ENCODE peak calls at places on chromosomes 3 and 15, in seven cellular contexts. J is AG04450; S is body of pancreas; Z is Panc1; G is dorsolateral prefrontal cortex; C is foreskin keratinocyte; U is effector memory CD4-positive, alpha-beta T cell. K is an unnamed sample.

GRCh38 chr3:106963446-106963845 is 413.8 kb upstream of the CCDC54 start:
- DNase-seq in J (no peak), S (no peak), Z (no peak), G (no peak), C (no peak), U (no peak), K (no peak)

GRCh38 chr3:174907027-174907426 is 47.9 kb downstream of the NAALADL2 start:
- DNase-seq in J (no peak), S (no peak), Z (no peak), G (no peak), C (peak), U (no peak), K (no peak)

GRCh38 chr15:81292516-81293001 is 31.4 kb downstream of the STARD5 start:
- DNase-seq in J (no peak), S (no peak), Z (no peak), G (no peak), C (no peak), U (peak), K (no peak)

GRCh38 chr15:95176794-95177577 is 945.6 kb downstream of the MCTP2 start:
- DNase-seq in J (no peak), S (no peak), Z (no peak), G (no peak), C (no peak), U (no peak), K (no peak)

GRCh38 chr15:83813697-83814096 is 159.8 kb downstream of the ADAMTSL3 start:
- DNase-seq in J (no peak), S (no peak), Z (no peak), G (no peak), C (no peak), U (no peak), K (no peak)

GRCh38 chr15:49644364-49644794 is 23.5 kb downstream of the DTWD1 start:
- DNase-seq in J (no peak), S (no peak), Z (no peak), G (no peak), C (no peak), U (no peak), K (no peak)

GRCh38 chr3:27570421-27571106 is 86.4 kb upstream of the SLC4A7 start:
- DNase-seq in J (no peak), S (no peak), Z (no peak), G (no peak), C (no peak), U (no peak), K (no peak)

GRCh38 chr3:71069797-71070196 is 513.7 kb downstream of the FOXP1 start:
- DNase-seq in J (no peak), S (peak), Z (no peak), G (no peak), C (peak), U (peak), K (peak)

GRCh38 chr3:112056451-112056929 is 22.0 kb downstream of the TMPRSS7 start:
- DNase-seq in J (peak), S (no peak), Z (no peak), G (no peak), C (peak), U (no peak), K (no peak)

GRCh38 chr15:100727291-100727851 is 125.0 kb downstream of the ASB7 start:
- DNase-seq in J (no peak), S (peak), Z (no peak), G (no peak), C (peak), U (no peak), K (no peak)

GRCh38 chr15:25394893-25395292 is 43.9 kb downstream of the UBE3A start:
- DNase-seq in J (no peak), S (no peak), Z (no peak), G (no peak), C (no peak), U (no peak), K (no peak)
- H3K27ac ChIP-seq in J (no peak), S (no peak), Z (no peak), G (no peak), C (no peak), U (no peak), K (no peak)

GRCh38 chr3:69505770-69506407 is 120.0 kb upstream of the FRMD4B start:
- DNase-seq in J (no peak), S (no peak), Z (no peak), G (no peak), C (no peak), U (no peak), K (no peak)

GRCh38 chr3:69504232-69504631 is 118.3 kb upstream of the FRMD4B start:
- DNase-seq in J (no peak), S (no peak), Z (no peak), G (no peak), C (peak), U (no peak), K (no peak)

GRCh38 chr3:69500604-69501003 is 114.7 kb upstream of the FRMD4B start:
- DNase-seq in J (no peak), S (no peak), Z (no peak), G (no peak), C (no peak), U (no peak), K (peak)

GRCh38 chr3:69494091-69494659 is 108.3 kb upstream of the FRMD4B start:
- DNase-seq in J (no peak), S (no peak), Z (no peak), G (no peak), C (no peak), U (no peak), K (no peak)

GRCh38 chr3:69499899-69500316 is 114.0 kb upstream of the FRMD4B start:
- DNase-seq in J (no peak), S (peak), Z (no peak), G (peak), C (no peak), U (no peak), K (peak)
- H3K27ac ChIP-seq in J (no peak), S (no peak), Z (no peak), G (no peak), C (no peak), U (no peak), K (peak)

DNA sequence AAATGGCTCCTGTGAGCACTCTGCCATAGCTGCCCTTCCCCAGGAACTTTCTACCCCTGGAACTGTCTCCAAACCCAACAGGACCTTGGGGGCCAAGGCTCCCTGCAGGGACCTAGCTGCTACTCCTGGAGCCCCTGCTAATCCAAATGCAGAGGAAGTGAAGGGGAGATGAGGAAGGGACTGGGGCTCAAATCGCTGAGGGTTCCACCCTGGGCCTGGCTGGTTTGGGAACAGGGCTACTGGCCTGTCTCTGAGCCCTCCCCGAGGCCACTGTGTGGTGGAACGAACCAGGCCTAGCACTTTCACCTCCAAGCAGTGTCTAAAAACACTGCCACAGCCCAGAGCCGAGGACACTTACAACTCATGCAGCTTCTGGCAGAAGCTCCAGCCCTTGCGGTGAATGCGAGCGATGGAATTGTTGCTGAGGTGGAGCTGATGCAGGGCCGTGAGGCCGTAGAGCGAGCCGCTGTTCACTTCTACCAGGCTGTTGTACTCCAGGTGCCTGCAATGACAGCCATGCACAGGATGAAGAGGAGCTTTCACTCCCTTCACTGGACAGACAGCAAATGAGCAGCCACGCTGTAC is 91.0 kb downstream of the LRIG1 start:
- DNase-seq in J (no peak), S (no peak), Z (no peak), G (no peak), C (no peak), U (no peak), K (no peak)
- H3K27ac ChIP-seq in J (no peak), S (peak), Z (no peak), G (peak), C (no peak), U (no peak), K (peak)

GRCh38 chr3:120098710-120099109 is 4.5 kb upstream of the GSK3B start:
- DNase-seq in J (no peak), S (no peak), Z (no peak), G (no peak), C (peak), U (no peak), K (no peak)
- H3K27ac ChIP-seq in J (no peak), S (peak), Z (no peak), G (no peak), C (peak), U (no peak), K (no peak)

GRCh38 chr3:52897130-52898109 is at the start of gene STIMATE:
- DNase-seq in J (peak), S (peak), Z (no peak), G (peak), C (peak), U (peak), K (peak)
- H3K27ac ChIP-seq in J (no peak), S (peak), Z (peak), G (peak), C (peak), U (peak), K (peak)

GRCh38 chr3:15795563-15796308 is 2.0 kb downstream of the ANKRD28 start:
- DNase-seq in J (no peak), S (no peak), Z (no peak), G (no peak), C (no peak), U (no peak), K (no peak)
- H3K27ac ChIP-seq in J (no peak), S (peak), Z (peak), G (peak), C (peak), U (peak), K (peak)

GRCh38 chr15:40328176-40328575 is 4.7 kb downstream of the INAFM2 start:
- DNase-seq in J (no peak), S (no peak), Z (no peak), G (no peak), C (peak), U (no peak), K (no peak)
- H3K27ac ChIP-seq in J (peak), S (no peak), Z (peak), G (no peak), C (no peak), U (no peak), K (no peak)

GRCh38 chr15:62896969-62897486 is 145.5 kb upstream of the TPM1 start:
- DNase-seq in J (peak), S (peak), Z (peak), G (no peak), C (peak), U (no peak), K (no peak)

GRCh38 chr15:62896380-62896866 is 146.1 kb upstream of the TPM1 start:
- DNase-seq in J (no peak), S (no peak), Z (no peak), G (no peak), C (peak), U (no peak), K (no peak)

GRCh38 chr15:62894322-62895085 is 148.0 kb upstream of the TPM1 start:
- DNase-seq in J (no peak), S (no peak), Z (no peak), G (no peak), C (no peak), U (no peak), K (no peak)

GRCh38 chr15:62895139-62895866 is 147.2 kb upstream of the TPM1 start:
- DNase-seq in J (peak), S (no peak), Z (peak), G (no peak), C (peak), U (no peak), K (no peak)

GRCh38 chr15:62895905-62896316 is 146.6 kb upstream of the TPM1 start:
- DNase-seq in J (peak), S (no peak), Z (peak), G (no peak), C (peak), U (no peak), K (no peak)
- H3K27ac ChIP-seq in J (peak), S (peak), Z (peak), G (peak), C (peak), U (no peak), K (no peak)

DNA sequence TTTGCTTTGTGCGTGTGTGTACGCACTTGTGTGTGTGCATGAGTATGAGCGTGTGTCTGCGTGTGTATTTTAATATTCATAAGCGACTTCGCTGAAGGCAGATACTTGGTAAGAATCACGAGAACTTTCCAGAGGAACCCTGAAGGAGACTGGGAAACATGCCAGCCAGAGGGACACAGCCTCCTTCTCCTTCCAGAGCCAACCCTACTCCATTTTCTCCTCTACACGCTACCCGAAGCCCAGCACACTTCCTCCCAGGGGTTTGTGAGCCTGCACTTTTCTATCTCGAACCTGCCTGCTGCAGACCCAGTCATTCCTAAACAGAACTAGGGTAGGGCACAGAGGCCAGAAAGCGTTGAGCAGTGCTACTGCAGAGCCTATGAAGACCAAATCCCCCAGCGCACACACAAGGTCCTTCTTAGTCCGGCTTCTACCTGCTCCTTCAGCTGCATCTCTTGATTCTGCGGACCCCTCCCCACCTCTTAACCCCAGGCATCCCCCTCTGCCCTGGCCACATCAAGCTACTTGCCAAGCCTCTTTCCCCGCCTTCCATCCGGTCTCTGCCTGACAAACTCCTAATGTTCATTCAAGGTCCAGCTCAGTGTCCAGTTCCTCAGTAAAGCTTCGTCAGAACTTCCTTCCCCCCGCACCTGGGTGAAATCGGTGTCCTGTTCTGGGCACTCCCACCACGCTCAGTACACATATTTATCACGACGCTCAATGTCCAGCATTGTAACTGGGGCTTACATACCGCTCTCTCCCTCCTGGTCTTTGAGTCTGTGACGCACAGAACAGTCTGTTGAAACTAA is 191.8 kb downstream of the FAM43A start:
- DNase-seq in J (no peak), S (no peak), Z (no peak), G (no peak), C (no peak), U (no peak), K (no peak)
- H3K27ac ChIP-seq in J (no peak), S (no peak), Z (no peak), G (no peak), C (no peak), U (no peak), K (no peak)

GRCh38 chr15:40040293-40040635 is 1.3 kb upstream of the SRP14 start:
- DNase-seq in J (no peak), S (no peak), Z (no peak), G (no peak), C (no peak), U (no peak), K (no peak)
- H3K27ac ChIP-seq in J (no peak), S (no peak), Z (peak), G (no peak), C (no peak), U (peak), K (no peak)

K was measured in substantia nigra.